ENCODE peak calls at places on chromosomes 3 and 15, in nine cellular contexts. One of them, this sample, is unnamed.

GRCh38 chr3:129481783-129482332 is 41.8 kb downstream of the IFT122 start:
- DNase-seq in transverse colon: no peak
- DNase-seq in fibroblast of mammary gland: peak
- DNase-seq in RWPE1: peak
- DNase-seq in Peyer's patch: peak
- DNase-seq in testis: peak
- DNase-seq in GM13977: no peak
- DNase-seq in foreskin fibroblast: peak
- DNase-seq in breast epithelium: peak
- DNase-seq in this sample: no peak

GRCh38 chr3:32410367-32411246 is 19.0 kb downstream of the CMTM7 start:
- DNase-seq in fibroblast of mammary gland: no peak
- DNase-seq in GM13977: no peak
- DNase-seq in breast epithelium: peak
- DNase-seq in testis: no peak
- DNase-seq in transverse colon: no peak
- DNase-seq in RWPE1: no peak
- DNase-seq in Peyer's patch: no peak
- DNase-seq in foreskin fibroblast: no peak
- DNase-seq in this sample: no peak

GRCh38 chr3:128283429-128283828 is 130.1 kb downstream of the EEFSEC start:
- DNase-seq in testis: no peak
- DNase-seq in foreskin fibroblast: no peak
- DNase-seq in GM13977: no peak
- DNase-seq in RWPE1: no peak
- DNase-seq in breast epithelium: no peak
- DNase-seq in Peyer's patch: no peak
- DNase-seq in fibroblast of mammary gland: no peak
- DNase-seq in transverse colon: no peak
- DNase-seq in this sample: no peak

GRCh38 chr3:159158213-159158612 is 356.4 kb downstream of the MFSD1 start:
- DNase-seq in RWPE1: peak
- DNase-seq in transverse colon: no peak
- DNase-seq in fibroblast of mammary gland: peak
- DNase-seq in GM13977: no peak
- DNase-seq in breast epithelium: no peak
- DNase-seq in Peyer's patch: no peak
- DNase-seq in testis: peak
- DNase-seq in foreskin fibroblast: peak
- DNase-seq in this sample: no peak

GRCh38 chr3:106251160-106251892 is 382.5 kb upstream of the CBLB start:
- DNase-seq in foreskin fibroblast: no peak
- DNase-seq in Peyer's patch: no peak
- DNase-seq in breast epithelium: no peak
- DNase-seq in GM13977: no peak
- DNase-seq in RWPE1: no peak
- DNase-seq in testis: no peak
- DNase-seq in fibroblast of mammary gland: peak
- DNase-seq in transverse colon: no peak
- DNase-seq in this sample: no peak

GRCh38 chr3:174216948-174217718 is 642.0 kb upstream of the NAALADL2 start:
- DNase-seq in fibroblast of mammary gland: no peak
- DNase-seq in breast epithelium: no peak
- DNase-seq in transverse colon: no peak
- DNase-seq in GM13977: no peak
- DNase-seq in testis: no peak
- DNase-seq in Peyer's patch: no peak
- DNase-seq in foreskin fibroblast: no peak
- DNase-seq in RWPE1: no peak
- DNase-seq in this sample: no peak

GRCh38 chr3:194592798-194593752 is 40.1 kb downstream of the TMEM44 start:
- DNase-seq in Peyer's patch: no peak
- DNase-seq in testis: no peak
- DNase-seq in GM13977: no peak
- DNase-seq in RWPE1: peak
- DNase-seq in fibroblast of mammary gland: peak
- DNase-seq in foreskin fibroblast: peak
- DNase-seq in transverse colon: no peak
- DNase-seq in breast epithelium: peak
- DNase-seq in this sample: no peak

GRCh38 chr15:49273734-49274318 is 103.8 kb downstream of the GALK2 start:
- DNase-seq in testis: no peak
- DNase-seq in fibroblast of mammary gland: no peak
- DNase-seq in transverse colon: no peak
- DNase-seq in foreskin fibroblast: peak
- DNase-seq in GM13977: no peak
- DNase-seq in breast epithelium: no peak
- DNase-seq in RWPE1: no peak
- DNase-seq in Peyer's patch: no peak
- DNase-seq in this sample: no peak

GRCh38 chr3:7518471-7518870 is 657.6 kb downstream of the GRM7 start:
- DNase-seq in GM13977: no peak
- DNase-seq in Peyer's patch: no peak
- DNase-seq in fibroblast of mammary gland: peak
- DNase-seq in foreskin fibroblast: no peak
- DNase-seq in transverse colon: no peak
- DNase-seq in breast epithelium: no peak
- DNase-seq in testis: peak
- DNase-seq in RWPE1: no peak
- DNase-seq in this sample: no peak

GRCh38 chr3:41464401-41464800 is 265.1 kb downstream of the CTNNB1 start:
- DNase-seq in testis: no peak
- DNase-seq in fibroblast of mammary gland: peak
- DNase-seq in transverse colon: no peak
- DNase-seq in foreskin fibroblast: peak
- DNase-seq in GM13977: no peak
- DNase-seq in RWPE1: no peak
- DNase-seq in Peyer's patch: no peak
- DNase-seq in breast epithelium: no peak
- DNase-seq in this sample: no peak

GRCh38 chr3:146160964-146161724 is at the start of gene PLOD2:
- DNase-seq in Peyer's patch: no peak
- DNase-seq in breast epithelium: peak
- DNase-seq in GM13977: peak
- DNase-seq in RWPE1: peak
- DNase-seq in transverse colon: peak
- DNase-seq in testis: peak
- DNase-seq in fibroblast of mammary gland: peak
- DNase-seq in foreskin fibroblast: peak
- DNase-seq in this sample: peak

GRCh38 chr3:156867174-156867573 is 41.0 kb downstream of the LEKR1 start:
- DNase-seq in breast epithelium: no peak
- DNase-seq in foreskin fibroblast: no peak
- DNase-seq in fibroblast of mammary gland: no peak
- DNase-seq in transverse colon: no peak
- DNase-seq in Peyer's patch: no peak
- DNase-seq in testis: no peak
- DNase-seq in RWPE1: no peak
- DNase-seq in GM13977: no peak
- DNase-seq in this sample: no peak

GRCh38 chr15:70140543-70141375 is 43.0 kb upstream of the TLE3 start:
- DNase-seq in transverse colon: no peak
- DNase-seq in testis: no peak
- DNase-seq in fibroblast of mammary gland: no peak
- DNase-seq in breast epithelium: no peak
- DNase-seq in GM13977: peak
- DNase-seq in RWPE1: no peak
- DNase-seq in foreskin fibroblast: no peak
- DNase-seq in Peyer's patch: peak
- DNase-seq in this sample: no peak

GRCh38 chr15:56425276-56425675 is 39.7 kb downstream of the MNS1 start:
- DNase-seq in foreskin fibroblast: no peak
- DNase-seq in testis: no peak
- DNase-seq in transverse colon: no peak
- DNase-seq in fibroblast of mammary gland: no peak
- DNase-seq in GM13977: no peak
- DNase-seq in Peyer's patch: no peak
- DNase-seq in breast epithelium: no peak
- DNase-seq in RWPE1: no peak
- DNase-seq in this sample: no peak

GRCh38 chr3:57135964-57136363 is 29.2 kb downstream of the IL17RD start:
- DNase-seq in transverse colon: no peak
- DNase-seq in testis: no peak
- DNase-seq in fibroblast of mammary gland: no peak
- DNase-seq in foreskin fibroblast: no peak
- DNase-seq in RWPE1: no peak
- DNase-seq in GM13977: no peak
- DNase-seq in Peyer's patch: no peak
- DNase-seq in breast epithelium: no peak
- DNase-seq in this sample: no peak

DNA sequence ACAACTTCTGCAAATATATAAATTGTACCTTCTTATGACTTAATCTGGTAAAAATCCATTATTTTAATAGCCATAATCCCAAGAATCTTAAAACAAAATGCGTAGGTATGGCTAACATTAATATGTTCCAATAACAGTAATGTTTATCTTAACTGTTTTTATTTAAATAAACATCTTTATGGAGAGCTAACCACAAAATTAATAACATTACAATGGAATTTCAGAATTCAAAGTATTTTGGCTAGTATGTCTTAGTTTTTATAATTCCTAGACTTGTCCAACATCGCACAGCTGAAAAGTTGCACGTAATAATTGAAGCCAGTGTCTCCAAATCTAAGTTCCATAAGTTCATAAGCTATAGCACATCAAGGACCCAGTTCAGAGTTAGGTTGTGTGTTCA is 47.6 kb downstream of the ANKRD28 start:
- DNase-seq in GM13977: no peak
- DNase-seq in transverse colon: no peak
- DNase-seq in RWPE1: no peak
- DNase-seq in fibroblast of mammary gland: no peak
- DNase-seq in testis: no peak
- DNase-seq in breast epithelium: no peak
- DNase-seq in Peyer's patch: no peak
- DNase-seq in foreskin fibroblast: no peak
- DNase-seq in this sample: no peak
- TF ChIP-seq CTCF in GM13977: no peak
- TF ChIP-seq CTCF in transverse colon: no peak
- TF ChIP-seq CTCF in RWPE1: no peak
- TF ChIP-seq CTCF in fibroblast of mammary gland: no peak
- TF ChIP-seq CTCF in testis: no peak
- TF ChIP-seq CTCF in breast epithelium: no peak
- TF ChIP-seq CTCF in Peyer's patch: no peak
- TF ChIP-seq CTCF in foreskin fibroblast: no peak
- TF ChIP-seq CTCF in this sample: no peak

GRCh38 chr3:65687741-65688140 is 351.0 kb downstream of the MAGI1 start:
- DNase-seq in foreskin fibroblast: no peak
- DNase-seq in RWPE1: no peak
- DNase-seq in fibroblast of mammary gland: no peak
- DNase-seq in Peyer's patch: no peak
- DNase-seq in GM13977: no peak
- DNase-seq in transverse colon: no peak
- DNase-seq in testis: no peak
- DNase-seq in breast epithelium: no peak
- DNase-seq in this sample: no peak

GRCh38 chr3:65685621-65686020 is 353.1 kb downstream of the MAGI1 start:
- DNase-seq in fibroblast of mammary gland: no peak
- DNase-seq in breast epithelium: no peak
- DNase-seq in RWPE1: no peak
- DNase-seq in GM13977: no peak
- DNase-seq in Peyer's patch: no peak
- DNase-seq in foreskin fibroblast: peak
- DNase-seq in testis: peak
- DNase-seq in transverse colon: no peak
- DNase-seq in this sample: no peak

GRCh38 chr3:65689436-65689835 is 349.3 kb downstream of the MAGI1 start:
- DNase-seq in transverse colon: no peak
- DNase-seq in GM13977: no peak
- DNase-seq in breast epithelium: no peak
- DNase-seq in testis: no peak
- DNase-seq in RWPE1: no peak
- DNase-seq in Peyer's patch: no peak
- DNase-seq in foreskin fibroblast: no peak
- DNase-seq in fibroblast of mammary gland: no peak
- DNase-seq in this sample: no peak
- TF ChIP-seq CTCF in transverse colon: no peak
- TF ChIP-seq CTCF in GM13977: no peak
- TF ChIP-seq CTCF in breast epithelium: no peak
- TF ChIP-seq CTCF in testis: no peak
- TF ChIP-seq CTCF in RWPE1: no peak
- TF ChIP-seq CTCF in Peyer's patch: no peak
- TF ChIP-seq CTCF in foreskin fibroblast: no peak
- TF ChIP-seq CTCF in fibroblast of mammary gland: peak
- TF ChIP-seq CTCF in this sample: no peak

DNA sequence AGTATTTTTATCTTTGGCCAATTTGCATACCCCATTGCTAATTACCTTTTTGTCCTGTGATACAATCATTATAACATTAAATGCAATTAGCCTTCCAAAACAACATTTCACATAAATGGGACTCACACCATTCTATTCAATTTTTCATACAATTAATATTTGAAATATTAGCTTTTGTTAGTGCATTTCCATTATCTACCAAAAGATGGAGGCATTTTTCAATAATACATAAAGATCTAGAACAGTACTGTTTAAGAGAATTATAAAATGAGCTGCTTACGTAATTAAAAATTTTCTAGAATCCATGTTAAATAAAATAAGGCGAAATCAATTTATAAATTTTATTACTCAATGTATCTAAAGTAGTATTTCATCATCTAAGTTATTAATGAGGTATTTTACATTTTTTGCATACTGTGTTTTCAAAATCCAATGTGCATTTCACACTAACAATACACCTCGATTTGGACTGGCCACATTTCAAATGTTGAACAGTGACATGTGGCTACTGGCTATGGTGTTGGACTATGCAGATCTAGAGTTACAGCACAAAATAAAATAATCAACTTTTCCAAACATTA is 74.3 kb downstream of the TJP1 start:
- DNase-seq in foreskin fibroblast: peak
- DNase-seq in testis: no peak
- DNase-seq in Peyer's patch: no peak
- DNase-seq in GM13977: no peak
- DNase-seq in RWPE1: peak
- DNase-seq in fibroblast of mammary gland: peak
- DNase-seq in breast epithelium: no peak
- DNase-seq in transverse colon: no peak
- DNase-seq in this sample: no peak
- TF ChIP-seq CTCF in foreskin fibroblast: no peak
- TF ChIP-seq CTCF in testis: no peak
- TF ChIP-seq CTCF in Peyer's patch: peak
- TF ChIP-seq CTCF in GM13977: peak
- TF ChIP-seq CTCF in RWPE1: peak
- TF ChIP-seq CTCF in fibroblast of mammary gland: peak
- TF ChIP-seq CTCF in breast epithelium: peak
- TF ChIP-seq CTCF in transverse colon: peak
- TF ChIP-seq CTCF in this sample: no peak

GRCh38 chr3:135739755-135740154 is 225.8 kb upstream of the PPP2R3A start:
- DNase-seq in RWPE1: no peak
- DNase-seq in transverse colon: no peak
- DNase-seq in testis: no peak
- DNase-seq in fibroblast of mammary gland: peak
- DNase-seq in breast epithelium: no peak
- DNase-seq in GM13977: no peak
- DNase-seq in foreskin fibroblast: no peak
- DNase-seq in Peyer's patch: no peak
- DNase-seq in this sample: no peak

DNA sequence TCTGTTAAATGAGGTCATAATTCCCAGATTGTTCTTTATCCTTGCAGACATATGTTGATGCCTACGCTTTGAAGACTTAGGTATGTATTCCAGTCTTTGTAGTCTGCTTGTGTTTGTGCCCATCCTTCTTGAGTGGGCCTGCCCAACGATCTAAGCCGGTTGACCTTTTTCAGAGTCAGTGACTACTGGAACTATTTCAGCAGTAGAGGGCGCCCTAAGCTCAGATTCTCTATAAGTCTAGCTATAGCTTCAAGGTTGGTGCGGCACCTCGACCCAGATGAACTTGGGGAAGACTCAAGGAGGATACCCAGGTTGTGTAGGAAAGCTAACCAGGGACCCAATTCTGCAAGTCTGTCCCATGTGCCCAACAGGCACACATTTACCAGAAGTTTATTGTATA is 228.8 kb upstream of the PPP2R3A start:
- DNase-seq in fibroblast of mammary gland: peak
- DNase-seq in Peyer's patch: no peak
- DNase-seq in GM13977: no peak
- DNase-seq in foreskin fibroblast: no peak
- DNase-seq in RWPE1: no peak
- DNase-seq in breast epithelium: no peak
- DNase-seq in testis: peak
- DNase-seq in transverse colon: peak
- DNase-seq in this sample: no peak
- TF ChIP-seq CTCF in fibroblast of mammary gland: peak
- TF ChIP-seq CTCF in Peyer's patch: peak
- TF ChIP-seq CTCF in GM13977: peak
- TF ChIP-seq CTCF in foreskin fibroblast: peak
- TF ChIP-seq CTCF in RWPE1: no peak
- TF ChIP-seq CTCF in breast epithelium: no peak
- TF ChIP-seq CTCF in testis: no peak
- TF ChIP-seq CTCF in transverse colon: no peak
- TF ChIP-seq CTCF in this sample: no peak

This sample was measured in omental fat pad.